ENCODE peak calls at places on chromosomes 16 and 17, in eight cellular contexts. O is HFF-Myc; W is stimulated activated CD8-positive, alpha-beta memory T cell treated with anti-CD3 and anti-CD28 coated beads, Interleukin-7, amount 100 ng/mL, for 1 hour; Z is HEK293T; U is T-helper 1 cell; A is T-cell; K is NCI-H2107; F is HS-5. S is an unnamed sample.
A peak's percentile ranks its signal among the peaks of the same experiment; 100 is the strongest.

GRCh38 chr16:77408607-77409006 is 26.2 kb downstream of the ADAMTS18 start:
- DNase-seq in Z (no peak), K (no peak), F (no peak), A (no peak), W (no peak), U (no peak), O (no peak), S (no peak)

GRCh38 chr17:77372444-77373297 is 231.9 kb downstream of the SEC14L1 start:
- DNase-seq in W (no peak), F (no peak), Z (peak; percentile 76), U (peak; percentile 43), O (no peak), K (no peak), A (peak; percentile 33), S (peak; percentile 55)

GRCh38 chr16:77297996-77298637 is 98.9 kb downstream of the SYCE1L start:
- DNase-seq in W (no peak), K (no peak), U (no peak), F (no peak), A (no peak), O (no peak), Z (no peak), S (no peak)

GRCh38 chr17:56675876-56676660 is 82.6 kb downstream of the NOG start:
- DNase-seq in O (no peak), Z (no peak), F (no peak), A (no peak), W (no peak), U (no peak), K (no peak), S (no peak)

GRCh38 chr17:33753452-33753851 is 460.4 kb upstream of the ASIC2 start:
- DNase-seq in K (no peak), Z (no peak), U (no peak), F (no peak), O (no peak), W (no peak), A (no peak), S (no peak)

GRCh38 chr17:48254896-48255295 is 147.3 kb downstream of the SNX11 start:
- DNase-seq in A (no peak), F (no peak), U (no peak), O (no peak), Z (no peak), W (no peak), K (no peak), S (no peak)

GRCh38 chr17:34169501-34169900 is 85.6 kb upstream of the CCL2 start:
- DNase-seq in A (no peak), W (no peak), U (no peak), O (no peak), F (no peak), Z (no peak), K (no peak), S (no peak)

GRCh38 chr16:66109677-66110076 is 256.8 kb upstream of the CDH5 start:
- DNase-seq in O (no peak), K (no peak), Z (no peak), U (no peak), W (no peak), A (no peak), F (no peak), S (no peak)

GRCh38 chr16:86995456-86995855 is 321.7 kb downstream of the C16orf95 start:
- DNase-seq in U (no peak), A (no peak), F (no peak), W (no peak), K (no peak), O (peak; percentile 38), Z (no peak), S (no peak)

GRCh38 chr16:90023078-90023447 is 3.8 kb upstream of the DBNDD1 start:
- DNase-seq in W (no peak), A (no peak), U (no peak), Z (no peak), F (no peak), K (no peak), O (no peak), S (no peak)

GRCh38 chr16:30340621-30341020 is 14.5 kb downstream of the CD2BP2 start:
- DNase-seq in K (no peak), O (no peak), F (no peak), W (no peak), U (no peak), Z (no peak), A (no peak), S (no peak)

GRCh38 chr17:29732613-29733012 is 109.9 kb upstream of the CORO6 start:
- DNase-seq in A (no peak), F (peak; percentile 41), O (no peak), K (no peak), W (no peak), U (no peak), Z (no peak), S (no peak)

GRCh38 chr16:66399930-66400329 is 27.2 kb upstream of the BEAN1 start:
- DNase-seq in W (no peak), F (no peak), O (no peak), Z (peak; percentile 35), U (no peak), A (no peak), K (no peak), S (no peak)

GRCh38 chr17:3693829-3694231 is 2.1 kb downstream of the P2RX5 start:
- DNase-seq in F (no peak), U (no peak), A (no peak), K (no peak), W (no peak), O (no peak), Z (no peak), S (no peak)

GRCh38 chr17:68383443-68384321 is 73.6 kb downstream of the WIPI1 start:
- DNase-seq in O (peak; percentile 82), A (no peak), W (no peak), U (no peak), F (peak; percentile 80), K (no peak), Z (no peak), S (no peak)

GRCh38 chr16:85602831-85603755 is 10.0 kb upstream of the GSE1 start:
- DNase-seq in F (no peak), Z (no peak), U (no peak), O (no peak), A (no peak), W (no peak), K (no peak), S (no peak)

GRCh38 chr17:6574689-6575595 is 18.6 kb upstream of the PITPNM3 start:
- DNase-seq in Z (no peak), U (no peak), O (peak; percentile 38), F (no peak), W (no peak), K (no peak), A (no peak), S (no peak)

GRCh38 chr16:9176547-9177418 is 85.3 kb downstream of the HAPSTR1 start:
- DNase-seq in O (no peak), K (no peak), U (no peak), F (no peak), A (no peak), W (no peak), Z (no peak), S (no peak)

GRCh38 chr17:63442549-63443035 is 3.5 kb downstream of the CYB561 start:
- DNase-seq in W (no peak), K (no peak), U (no peak), Z (no peak), A (no peak), F (no peak), O (no peak), S (no peak)

GRCh38 chr16:4882633-4883285 is 35.5 kb downstream of the UBN1 start:
- DNase-seq in A (no peak), O (no peak), F (no peak), U (no peak), W (no peak), Z (no peak), K (peak; percentile 46), S (no peak)

GRCh38 chr16:86987746-86988670 is 329.2 kb downstream of the C16orf95 start:
- DNase-seq in A (no peak), K (no peak), Z (no peak), O (no peak), U (no peak), W (no peak), F (no peak), S (no peak)

GRCh38 chr16:76910931-76911330 is 280.1 kb upstream of the MON1B start:
- DNase-seq in A (no peak), O (no peak), F (peak; percentile 89), U (no peak), K (no peak), Z (no peak), W (no peak), S (no peak)

GRCh38 chr16:86061771-86062170 is 162.8 kb downstream of the IRF8 start:
- DNase-seq in K (no peak), O (no peak), W (no peak), A (no peak), Z (no peak), U (no peak), F (no peak), S (no peak)

GRCh38 chr16:30669026-30670000 is 11.1 kb downstream of the FBRS start:
- DNase-seq in U (no peak), W (no peak), F (no peak), A (no peak), Z (no peak), K (no peak), O (no peak), S (no peak)

GRCh38 chr17:19238167-19238505 is 970 bp downstream of the EPN2 start:
- DNase-seq in W (no peak), F (no peak), U (no peak), K (no peak), O (no peak), Z (peak; percentile 27), A (no peak), S (peak; percentile 2)

GRCh38 chr17:8469964-8470363 is 34.3 kb downstream of the NDEL1 start:
- DNase-seq in F (no peak), O (no peak), Z (no peak), A (no peak), W (no peak), K (no peak), U (no peak), S (no peak)

GRCh38 chr17:57911834-57912673 is 43.2 kb downstream of the CUEDC1 start:
- DNase-seq in A (no peak), Z (no peak), O (peak; percentile 77), U (no peak), F (no peak), W (no peak), K (peak; percentile 55), S (no peak)

GRCh38 chr16:16890964-16891363 is 512.0 kb downstream of the NPIPA7 start:
- DNase-seq in O (no peak), A (no peak), Z (no peak), U (no peak), F (no peak), K (no peak), W (no peak), S (no peak)

GRCh38 chr17:56319531-56319930 is 166.3 kb downstream of the ANKFN1 start:
- DNase-seq in U (no peak), Z (peak; percentile 47), A (no peak), W (no peak), K (no peak), F (peak; percentile 32), O (peak; percentile 31), S (no peak)

GRCh38 chr17:75103601-75104554 is 5.9 kb upstream of the ARMC7 start:
- DNase-seq in A (no peak), O (no peak), K (no peak), U (no peak), F (no peak), W (no peak), Z (no peak), S (no peak)

GRCh38 chr17:81510798-81511549 is 1.6 kb downstream of the ACTG1 start:
- DNase-seq in U (no peak), W (no peak), K (no peak), F (no peak), O (no peak), Z (no peak), A (no peak), S (no peak)

GRCh38 chr17:17685775-17686291 is 4.6 kb downstream of the RAI1 start:
- DNase-seq in U (no peak), A (no peak), F (no peak), O (peak; percentile 56), Z (no peak), K (no peak), W (no peak), S (no peak)

GRCh38 chr17:61413654-61414133 is 14.1 kb downstream of the TBX2 start:
- DNase-seq in Z (no peak), O (no peak), W (no peak), F (no peak), A (no peak), K (no peak), U (no peak), S (no peak)